ENCODE peak calls at places on chromosome 6, in ten cellular contexts. One of them, this sample, is unnamed.
A peak's percentile ranks its signal among the peaks of the same experiment; 100 is the strongest.

GRCh38 chr6:146909886-146910285 is 294.3 kb upstream of the STXBP5 start:
- DNase-seq in NB4: no peak
- DNase-seq in naive thymus-derived CD4-positive, alpha-beta T cell: no peak
- DNase-seq in type B pancreatic cell: no peak
- DNase-seq in HS-5: no peak
- DNase-seq in AG04450: no peak
- DNase-seq in GM04504: no peak
- DNase-seq in uterus: no peak
- DNase-seq in C1 segment of cervical spinal cord: no peak
- DNase-seq in HCT116: no peak
- DNase-seq in this sample: no peak

GRCh38 chr6:37565267-37566208 is 65.8 kb upstream of the CCDC167 start:
- DNase-seq in HS-5: no peak
- DNase-seq in C1 segment of cervical spinal cord: peak; percentile 53
- DNase-seq in type B pancreatic cell: peak; percentile 77
- DNase-seq in naive thymus-derived CD4-positive, alpha-beta T cell: no peak
- DNase-seq in NB4: no peak
- DNase-seq in GM04504: no peak
- DNase-seq in HCT116: no peak
- DNase-seq in uterus: no peak
- DNase-seq in AG04450: no peak
- DNase-seq in this sample: no peak

GRCh38 chr6:13412639-13413465 is 74.5 kb downstream of the GFOD1 start:
- DNase-seq in AG04450: no peak
- DNase-seq in HCT116: no peak
- DNase-seq in C1 segment of cervical spinal cord: no peak
- DNase-seq in uterus: no peak
- DNase-seq in naive thymus-derived CD4-positive, alpha-beta T cell: no peak
- DNase-seq in HS-5: no peak
- DNase-seq in NB4: peak; percentile 31
- DNase-seq in type B pancreatic cell: no peak
- DNase-seq in GM04504: no peak
- DNase-seq in this sample: no peak

GRCh38 chr6:20302702-20303251 is 90.5 kb upstream of the MBOAT1 start:
- DNase-seq in uterus: no peak
- DNase-seq in HCT116: no peak
- DNase-seq in C1 segment of cervical spinal cord: no peak
- DNase-seq in AG04450: peak; percentile 6
- DNase-seq in NB4: no peak
- DNase-seq in naive thymus-derived CD4-positive, alpha-beta T cell: no peak
- DNase-seq in GM04504: no peak
- DNase-seq in HS-5: peak; percentile 22
- DNase-seq in type B pancreatic cell: no peak
- DNase-seq in this sample: no peak

GRCh38 chr6:111938710-111939109 is 65.5 kb upstream of the FYN start:
- DNase-seq in NB4: no peak
- DNase-seq in naive thymus-derived CD4-positive, alpha-beta T cell: no peak
- DNase-seq in HCT116: no peak
- DNase-seq in C1 segment of cervical spinal cord: no peak
- DNase-seq in uterus: no peak
- DNase-seq in AG04450: peak; percentile 74
- DNase-seq in GM04504: no peak
- DNase-seq in HS-5: no peak
- DNase-seq in type B pancreatic cell: no peak
- DNase-seq in this sample: no peak

GRCh38 chr6:3841711-3842565 is 7.2 kb upstream of the FAM50B start:
- DNase-seq in uterus: no peak
- DNase-seq in NB4: no peak
- DNase-seq in GM04504: peak; percentile 68
- DNase-seq in naive thymus-derived CD4-positive, alpha-beta T cell: no peak
- DNase-seq in type B pancreatic cell: no peak
- DNase-seq in HS-5: no peak
- DNase-seq in AG04450: no peak
- DNase-seq in C1 segment of cervical spinal cord: no peak
- DNase-seq in HCT116: no peak
- DNase-seq in this sample: no peak

GRCh38 chr6:81894286-81894685 is 141.8 kb upstream of the TENT5A start:
- DNase-seq in HCT116: no peak
- DNase-seq in AG04450: peak; percentile 43
- DNase-seq in GM04504: peak; percentile 50
- DNase-seq in NB4: no peak
- DNase-seq in naive thymus-derived CD4-positive, alpha-beta T cell: no peak
- DNase-seq in uterus: peak; percentile 26
- DNase-seq in type B pancreatic cell: no peak
- DNase-seq in HS-5: no peak
- DNase-seq in C1 segment of cervical spinal cord: no peak
- DNase-seq in this sample: no peak

GRCh38 chr6:145453376-145453775 is 281.9 kb downstream of the EPM2A start:
- DNase-seq in GM04504: no peak
- DNase-seq in AG04450: no peak
- DNase-seq in HCT116: peak; percentile 12
- DNase-seq in NB4: no peak
- DNase-seq in C1 segment of cervical spinal cord: no peak
- DNase-seq in naive thymus-derived CD4-positive, alpha-beta T cell: no peak
- DNase-seq in type B pancreatic cell: no peak
- DNase-seq in uterus: no peak
- DNase-seq in HS-5: no peak
- DNase-seq in this sample: no peak

GRCh38 chr6:74137910-74138309 is 441.9 kb downstream of the CD109 start:
- DNase-seq in GM04504: peak; percentile 76
- DNase-seq in HS-5: peak; percentile 46
- DNase-seq in C1 segment of cervical spinal cord: no peak
- DNase-seq in AG04450: peak; percentile 44
- DNase-seq in type B pancreatic cell: no peak
- DNase-seq in uterus: no peak
- DNase-seq in HCT116: peak; percentile 61
- DNase-seq in NB4: no peak
- DNase-seq in naive thymus-derived CD4-positive, alpha-beta T cell: no peak
- DNase-seq in this sample: no peak

GRCh38 chr6:7633361-7633760 is 43.4 kb downstream of the SNRNP48 start:
- DNase-seq in HCT116: no peak
- DNase-seq in type B pancreatic cell: no peak
- DNase-seq in HS-5: no peak
- DNase-seq in AG04450: no peak
- DNase-seq in GM04504: no peak
- DNase-seq in uterus: no peak
- DNase-seq in NB4: no peak
- DNase-seq in naive thymus-derived CD4-positive, alpha-beta T cell: no peak
- DNase-seq in C1 segment of cervical spinal cord: no peak
- DNase-seq in this sample: no peak

GRCh38 chr6:41342241-41342640 is 6.8 kb downstream of the NCR2 start:
- DNase-seq in type B pancreatic cell: no peak
- DNase-seq in uterus: no peak
- DNase-seq in AG04450: no peak
- DNase-seq in C1 segment of cervical spinal cord: no peak
- DNase-seq in NB4: no peak
- DNase-seq in GM04504: no peak
- DNase-seq in HCT116: no peak
- DNase-seq in HS-5: no peak
- DNase-seq in naive thymus-derived CD4-positive, alpha-beta T cell: no peak
- DNase-seq in this sample: no peak

GRCh38 chr6:7058250-7058923 is 49.4 kb upstream of the RREB1 start:
- DNase-seq in type B pancreatic cell: no peak
- DNase-seq in C1 segment of cervical spinal cord: no peak
- DNase-seq in naive thymus-derived CD4-positive, alpha-beta T cell: no peak
- DNase-seq in HS-5: peak; percentile 98
- DNase-seq in HCT116: peak; percentile 97
- DNase-seq in AG04450: peak; percentile 84
- DNase-seq in GM04504: peak; percentile 81
- DNase-seq in NB4: peak; percentile 99
- DNase-seq in uterus: no peak
- DNase-seq in this sample: no peak

GRCh38 chr6:80022803-80023202 is 18.4 kb downstream of the TTK start:
- DNase-seq in NB4: no peak
- DNase-seq in type B pancreatic cell: no peak
- DNase-seq in AG04450: peak; percentile 27
- DNase-seq in uterus: no peak
- DNase-seq in naive thymus-derived CD4-positive, alpha-beta T cell: no peak
- DNase-seq in GM04504: peak; percentile 15
- DNase-seq in HS-5: peak; percentile 44
- DNase-seq in HCT116: no peak
- DNase-seq in C1 segment of cervical spinal cord: no peak
- DNase-seq in this sample: no peak

GRCh38 chr6:106347219-106347618 is 13.3 kb upstream of the CRYBG1 start:
- DNase-seq in type B pancreatic cell: no peak
- DNase-seq in GM04504: no peak
- DNase-seq in uterus: no peak
- DNase-seq in AG04450: no peak
- DNase-seq in NB4: no peak
- DNase-seq in HCT116: no peak
- DNase-seq in C1 segment of cervical spinal cord: no peak
- DNase-seq in naive thymus-derived CD4-positive, alpha-beta T cell: no peak
- DNase-seq in HS-5: no peak
- DNase-seq in this sample: no peak

GRCh38 chr6:25395731-25396130 is 116.6 kb downstream of the CARMIL1 start:
- DNase-seq in naive thymus-derived CD4-positive, alpha-beta T cell: no peak
- DNase-seq in type B pancreatic cell: no peak
- DNase-seq in NB4: no peak
- DNase-seq in GM04504: no peak
- DNase-seq in C1 segment of cervical spinal cord: no peak
- DNase-seq in uterus: no peak
- DNase-seq in HS-5: no peak
- DNase-seq in AG04450: no peak
- DNase-seq in HCT116: no peak
- DNase-seq in this sample: no peak

GRCh38 chr6:5866547-5867051 is 140.1 kb downstream of the NRN1 start:
- DNase-seq in naive thymus-derived CD4-positive, alpha-beta T cell: peak; percentile 16
- DNase-seq in type B pancreatic cell: no peak
- DNase-seq in HCT116: no peak
- DNase-seq in NB4: peak; percentile 6
- DNase-seq in AG04450: no peak
- DNase-seq in HS-5: peak; percentile 15
- DNase-seq in GM04504: peak; percentile 42
- DNase-seq in uterus: no peak
- DNase-seq in C1 segment of cervical spinal cord: no peak
- DNase-seq in this sample: no peak

GRCh38 chr6:139765825-139766285 is 391.4 kb upstream of the CITED2 start:
- DNase-seq in C1 segment of cervical spinal cord: no peak
- DNase-seq in uterus: no peak
- DNase-seq in HCT116: peak; percentile 55
- DNase-seq in AG04450: no peak
- DNase-seq in GM04504: no peak
- DNase-seq in naive thymus-derived CD4-positive, alpha-beta T cell: no peak
- DNase-seq in HS-5: peak; percentile 64
- DNase-seq in type B pancreatic cell: no peak
- DNase-seq in NB4: peak; percentile 37
- DNase-seq in this sample: no peak

GRCh38 chr6:21596379-21597242 is 3.1 kb downstream of the SOX4 start:
- DNase-seq in type B pancreatic cell: peak; percentile 80
- DNase-seq in C1 segment of cervical spinal cord: peak; percentile 42
- DNase-seq in HS-5: peak; percentile 49
- DNase-seq in AG04450: no peak
- DNase-seq in HCT116: no peak
- DNase-seq in uterus: peak; percentile 72
- DNase-seq in NB4: peak; percentile 63
- DNase-seq in naive thymus-derived CD4-positive, alpha-beta T cell: peak; percentile 36
- DNase-seq in GM04504: no peak
- DNase-seq in this sample: peak; percentile 32

GRCh38 chr6:105282801-105283585 is 103.2 kb upstream of the POPDC3 start:
- DNase-seq in uterus: no peak
- DNase-seq in NB4: no peak
- DNase-seq in HS-5: no peak
- DNase-seq in AG04450: no peak
- DNase-seq in naive thymus-derived CD4-positive, alpha-beta T cell: no peak
- DNase-seq in HCT116: no peak
- DNase-seq in type B pancreatic cell: no peak
- DNase-seq in GM04504: no peak
- DNase-seq in C1 segment of cervical spinal cord: no peak
- DNase-seq in this sample: no peak

GRCh38 chr6:81977488-81977887 is 225.0 kb upstream of the TENT5A start:
- DNase-seq in uterus: no peak
- DNase-seq in HS-5: no peak
- DNase-seq in NB4: no peak
- DNase-seq in naive thymus-derived CD4-positive, alpha-beta T cell: no peak
- DNase-seq in GM04504: no peak
- DNase-seq in HCT116: no peak
- DNase-seq in type B pancreatic cell: no peak
- DNase-seq in C1 segment of cervical spinal cord: no peak
- DNase-seq in AG04450: no peak
- DNase-seq in this sample: no peak

GRCh38 chr6:36839819-36840379 is 655 bp upstream of the CPNE5 start:
- DNase-seq in uterus: peak; percentile 29
- DNase-seq in C1 segment of cervical spinal cord: peak; percentile 34
- DNase-seq in naive thymus-derived CD4-positive, alpha-beta T cell: peak; percentile 46
- DNase-seq in type B pancreatic cell: no peak
- DNase-seq in GM04504: no peak
- DNase-seq in HCT116: peak; percentile 4
- DNase-seq in HS-5: no peak
- DNase-seq in NB4: peak; percentile 60
- DNase-seq in AG04450: no peak
- DNase-seq in this sample: no peak